ENCODE peak calls at places on chromosomes 11 and 22, in ten cellular contexts. N is cardiac fibroblast, U is RWPE1, V is lung, X is colonic mucosa, J is gastrocnemius medialis, Z is astrocyte of the spinal cord, C is neural crest cell, Q is right atrium auricular region, S is lower lobe of right lung. I is an unnamed sample.

GRCh38 chr11:67776834-67777530 is 102.6 kb upstream of the ALDH3B2 start:
- DNase-seq in X (no peak), S (no peak), J (no peak), V (no peak), N (no peak), Z (no peak), C (no peak), U (no peak), Q (no peak), I (no peak)

GRCh38 chr11:492416-493226 is 14.4 kb downstream of the RNH1 start:
- DNase-seq in C (no peak), S (no peak), V (no peak), X (no peak), Q (no peak), N (no peak), J (no peak), Z (no peak), U (no peak), I (no peak)

GRCh38 chr11:88411265-88411664 is 73.7 kb upstream of the CTSC start:
- DNase-seq in Z (peak), C (no peak), U (peak), V (no peak), N (peak), Q (no peak), J (no peak), S (no peak), X (no peak), I (peak)

GRCh38 chr11:86803641-86804040 is 3.3 kb downstream of the PRSS23 start:
- DNase-seq in Q (no peak), V (no peak), X (no peak), N (peak), U (no peak), J (no peak), S (no peak), C (no peak), Z (no peak), I (no peak)

GRCh38 chr11:72673284-72673942 is 809 bp downstream of the PDE2A start:
- DNase-seq in Z (no peak), S (no peak), N (no peak), C (no peak), Q (no peak), U (no peak), V (no peak), J (no peak), X (no peak), I (no peak)

GRCh38 chr22:48796295-48797015 is 1031.2 kb downstream of the BRD1 start:
- DNase-seq in Q (no peak), N (no peak), J (no peak), Z (no peak), X (no peak), V (no peak), C (no peak), U (no peak), S (no peak), I (no peak)

GRCh38 chr11:40274017-40274416 is 1185.4 kb downstream of the LRRC4C start:
- DNase-seq in V (no peak), J (no peak), Z (peak), Q (no peak), C (no peak), U (no peak), N (no peak), X (no peak), S (no peak), I (no peak)

GRCh38 chr11:326592-326841 is 5.9 kb upstream of the IFITM3 start:
- DNase-seq in U (no peak), C (no peak), S (no peak), X (no peak), Z (no peak), J (no peak), V (no peak), N (no peak), Q (no peak), I (no peak)

GRCh38 chr11:2769779-2770555 is 70.2 kb upstream of the KCNQ1OT1 start:
- DNase-seq in S (peak), Z (no peak), U (no peak), X (peak), V (peak), Q (peak), J (no peak), N (no peak), C (no peak), I (no peak)

GRCh38 chr11:6576471-6577373 is 26.7 kb downstream of the RRP8 start:
- DNase-seq in Q (no peak), C (no peak), S (no peak), V (no peak), N (peak), U (no peak), X (no peak), J (no peak), Z (peak), I (no peak)

GRCh38 chr11:120573756-120574354 is 62.3 kb downstream of the GRIK4 start:
- DNase-seq in Z (no peak), S (no peak), J (no peak), N (no peak), Q (no peak), U (no peak), X (no peak), V (no peak), C (no peak), I (no peak)

GRCh38 chr11:15888596-15889345 is 467.6 kb downstream of the SOX6 start:
- DNase-seq in S (no peak), V (no peak), C (no peak), U (no peak), N (no peak), X (no peak), J (no peak), Q (no peak), Z (no peak), I (no peak)

GRCh38 chr11:122707111-122707510 is 51.6 kb downstream of the UBASH3B start:
- DNase-seq in V (no peak), J (no peak), S (no peak), Z (no peak), Q (no peak), X (no peak), U (no peak), N (no peak), C (no peak), I (no peak)

GRCh38 chr22:19876941-19877625 is 22.4 kb upstream of the GNB1L start:
- DNase-seq in X (no peak), V (no peak), Q (no peak), J (no peak), S (peak), U (no peak), Z (no peak), N (no peak), C (no peak), I (no peak)

GRCh38 chr22:48488149-48488551 is 1339.5 kb downstream of the BRD1 start:
- DNase-seq in Q (no peak), V (no peak), C (no peak), N (no peak), S (no peak), Z (no peak), J (no peak), U (no peak), X (no peak), I (no peak)

GRCh38 chr11:1227551-1228182 is 4.8 kb downstream of the MUC5B start:
- DNase-seq in Q (no peak), Z (no peak), C (no peak), U (no peak), X (peak), J (no peak), N (no peak), S (peak), V (no peak), I (no peak)

GRCh38 chr11:77109236-77110019 is 6.8 kb downstream of the OMP start:
- DNase-seq in C (no peak), N (peak), U (no peak), V (no peak), S (no peak), X (no peak), J (no peak), Z (peak), Q (no peak), I (no peak)

GRCh38 chr11:75028321-75029097 is 39.8 kb downstream of the NEU3 start:
- DNase-seq in N (no peak), U (no peak), Z (no peak), V (peak), X (no peak), C (no peak), J (no peak), Q (no peak), S (no peak), I (no peak)

GRCh38 chr11:92531051-92531747 is 306.6 kb downstream of the FAT3 start:
- DNase-seq in X (no peak), V (no peak), J (no peak), Z (no peak), Q (no peak), U (no peak), C (no peak), N (no peak), S (no peak), I (no peak)

GRCh38 chr22:24178502-24179440 is 2.5 kb upstream of the SUSD2 start:
- DNase-seq in S (no peak), Q (no peak), V (no peak), U (no peak), X (no peak), J (no peak), Z (no peak), C (no peak), N (peak), I (no peak)

GRCh38 chr22:49236541-49237075 is 591.1 kb downstream of the BRD1 start:
- DNase-seq in J (no peak), X (no peak), Q (peak), C (no peak), U (no peak), N (no peak), Z (no peak), S (no peak), V (peak), I (no peak)

GRCh38 chr22:19961868-19962245 is 20.2 kb upstream of the TXNRD2 start:
- DNase-seq in C (no peak), Q (no peak), N (no peak), V (no peak), S (no peak), Z (no peak), X (no peak), J (no peak), U (no peak), I (no peak)

GRCh38 chr11:13962562-13963168 is at the start of gene SPON1:
- DNase-seq in C (peak), Z (peak), S (peak), Q (no peak), X (peak), V (peak), N (no peak), U (no peak), J (no peak), I (no peak)

GRCh38 chr11:57567210-57567511 is 311 bp downstream of the UBE2L6 start:
- DNase-seq in X (peak), Q (no peak), J (no peak), Z (peak), U (peak), V (no peak), S (no peak), N (peak), C (no peak), I (no peak)

GRCh38 chr22:40642316-40642715 is 5.8 kb upstream of the MRTFA start:
- DNase-seq in J (no peak), Q (no peak), Z (no peak), N (no peak), S (no peak), U (no peak), X (no peak), V (no peak), C (no peak), I (no peak)

DNA sequence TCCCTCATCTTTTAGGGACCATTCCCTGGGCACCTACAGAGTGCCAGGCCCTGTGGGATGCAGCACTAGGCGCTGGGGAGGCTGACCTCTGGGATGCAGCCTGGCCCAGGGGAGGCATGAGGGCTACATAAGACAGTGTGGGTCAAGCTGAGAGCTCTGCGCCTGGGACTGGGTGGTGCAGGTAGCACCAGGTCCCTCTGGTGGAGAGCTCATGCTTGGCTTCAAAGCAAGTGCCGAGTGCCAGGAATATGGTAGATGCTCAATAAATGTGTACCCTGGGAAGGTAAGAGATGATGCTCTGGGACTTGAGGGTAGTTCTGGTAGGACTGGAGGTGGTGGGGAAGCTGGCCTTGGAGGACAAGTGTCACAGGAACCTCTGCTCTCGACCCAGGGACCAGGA is 2.0 kb upstream of the MPPED1 start:
- DNase-seq in V (no peak), Z (no peak), Q (no peak), S (peak), C (no peak), U (no peak), J (no peak), N (no peak), X (no peak), I (no peak)
- TF ChIP-seq CTCF in V (no peak), Z (no peak), Q (no peak), S (no peak), C (no peak), U (no peak), J (no peak), N (no peak), X (no peak), I (no peak)

GRCh38 chr11:132123854-132124835 is 753.7 kb downstream of the NTM start:
- DNase-seq in J (no peak), C (no peak), Q (no peak), V (no peak), U (no peak), X (no peak), S (no peak), N (no peak), Z (no peak), I (no peak)
- TF ChIP-seq CTCF in J (no peak), C (peak), Q (no peak), V (no peak), U (no peak), X (no peak), S (no peak), N (peak), Z (no peak), I (peak)

GRCh38 chr22:35589071-35589735 is 27.9 kb downstream of the MB start:
- DNase-seq in J (peak), U (peak), S (no peak), N (peak), C (no peak), X (no peak), Z (peak), V (peak), Q (peak), I (peak)

GRCh38 chr22:35587447-35587870 is 29.7 kb downstream of the MB start:
- DNase-seq in V (peak), Z (no peak), Q (peak), S (peak), U (no peak), C (no peak), X (no peak), J (peak), N (no peak), I (no peak)

GRCh38 chr22:35586771-35587170 is 30.4 kb downstream of the MB start:
- DNase-seq in N (no peak), C (no peak), J (no peak), Z (no peak), X (no peak), V (no peak), U (no peak), S (no peak), Q (no peak), I (no peak)

GRCh38 chr22:35589736-35590079 is 27.4 kb downstream of the MB start:
- DNase-seq in S (no peak), Z (no peak), J (no peak), Q (no peak), N (no peak), C (no peak), X (no peak), U (no peak), V (no peak), I (no peak)

GRCh38 chr22:35587896-35588295 is 29.2 kb downstream of the MB start:
- DNase-seq in S (no peak), N (no peak), V (no peak), Z (no peak), X (no peak), C (no peak), Q (no peak), J (no peak), U (no peak), I (no peak)
- TF ChIP-seq CTCF in S (no peak), N (no peak), V (no peak), Z (no peak), X (no peak), C (no peak), Q (no peak), J (no peak), U (no peak), I (no peak)

GRCh38 chr11:64241430-64242153 is 697 bp downstream of the FKBP2 start:
- DNase-seq in S (peak), Q (peak), V (peak), C (peak), Z (no peak), J (peak), X (peak), U (peak), N (peak), I (peak)
- TF ChIP-seq CTCF in S (peak), Q (no peak), V (no peak), C (no peak), Z (no peak), J (peak), X (no peak), U (no peak), N (no peak), I (no peak)

DNA sequence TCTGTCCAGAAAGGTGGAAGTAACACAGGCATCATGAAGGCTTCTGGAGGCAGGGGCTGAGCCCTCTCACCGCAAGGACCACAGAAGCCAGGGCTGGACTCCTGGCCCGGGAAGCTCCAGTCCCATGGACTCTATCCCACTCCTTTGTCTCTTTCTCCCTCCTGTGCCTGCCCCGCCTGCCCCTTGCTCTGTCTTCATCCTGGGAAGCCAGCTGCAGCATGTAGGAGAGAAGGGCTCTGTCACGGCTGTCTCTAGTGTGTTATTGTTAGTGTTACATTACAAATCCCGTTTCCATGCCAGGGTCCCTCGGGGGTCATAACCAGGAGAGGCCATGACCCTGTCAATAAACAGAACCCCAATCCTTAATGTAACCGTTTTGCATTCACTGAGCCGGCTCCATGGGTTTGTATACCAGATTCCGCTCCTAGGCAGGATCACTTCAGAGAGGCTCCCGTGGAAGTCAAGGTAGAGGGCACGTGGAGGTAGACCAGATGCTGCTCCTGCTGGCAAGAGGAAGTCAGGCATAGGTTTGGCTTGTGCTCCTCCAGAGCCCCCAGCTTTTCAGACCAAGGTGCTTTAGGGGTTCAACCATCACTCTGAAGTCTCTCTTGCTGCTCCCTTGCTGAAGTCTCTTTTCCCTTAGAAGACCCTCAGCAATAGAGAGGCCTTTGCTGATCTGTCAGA is 293.2 kb downstream of the ETS1 start:
- DNase-seq in V (no peak), S (no peak), N (no peak), X (no peak), U (no peak), J (no peak), Z (no peak), Q (no peak), C (no peak), I (no peak)
- TF ChIP-seq CTCF in V (no peak), S (no peak), N (no peak), X (no peak), U (no peak), J (no peak), Z (no peak), Q (no peak), C (no peak), I (no peak)

GRCh38 chr11:65934014-65934413 is 11.3 kb upstream of the TSGA10IP start:
- DNase-seq in Q (no peak), X (no peak), J (no peak), Z (no peak), N (no peak), S (no peak), V (no peak), C (no peak), U (no peak), I (no peak)

GRCh38 chr11:65927904-65928397 is 8.7 kb downstream of the DRAP1 start:
- DNase-seq in N (no peak), X (peak), S (peak), Z (no peak), V (peak), J (no peak), Q (no peak), C (no peak), U (no peak), I (no peak)

GRCh38 chr11:65932558-65932919 is 12.7 kb upstream of the TSGA10IP start:
- DNase-seq in J (no peak), V (no peak), S (no peak), Q (no peak), N (peak), Z (no peak), X (no peak), U (no peak), C (no peak), I (no peak)

GRCh38 chr11:65928667-65929066 is 9.4 kb downstream of the DRAP1 start:
- DNase-seq in X (no peak), S (no peak), V (no peak), J (no peak), Q (no peak), U (no peak), Z (no peak), N (no peak), C (no peak), I (no peak)

DNA sequence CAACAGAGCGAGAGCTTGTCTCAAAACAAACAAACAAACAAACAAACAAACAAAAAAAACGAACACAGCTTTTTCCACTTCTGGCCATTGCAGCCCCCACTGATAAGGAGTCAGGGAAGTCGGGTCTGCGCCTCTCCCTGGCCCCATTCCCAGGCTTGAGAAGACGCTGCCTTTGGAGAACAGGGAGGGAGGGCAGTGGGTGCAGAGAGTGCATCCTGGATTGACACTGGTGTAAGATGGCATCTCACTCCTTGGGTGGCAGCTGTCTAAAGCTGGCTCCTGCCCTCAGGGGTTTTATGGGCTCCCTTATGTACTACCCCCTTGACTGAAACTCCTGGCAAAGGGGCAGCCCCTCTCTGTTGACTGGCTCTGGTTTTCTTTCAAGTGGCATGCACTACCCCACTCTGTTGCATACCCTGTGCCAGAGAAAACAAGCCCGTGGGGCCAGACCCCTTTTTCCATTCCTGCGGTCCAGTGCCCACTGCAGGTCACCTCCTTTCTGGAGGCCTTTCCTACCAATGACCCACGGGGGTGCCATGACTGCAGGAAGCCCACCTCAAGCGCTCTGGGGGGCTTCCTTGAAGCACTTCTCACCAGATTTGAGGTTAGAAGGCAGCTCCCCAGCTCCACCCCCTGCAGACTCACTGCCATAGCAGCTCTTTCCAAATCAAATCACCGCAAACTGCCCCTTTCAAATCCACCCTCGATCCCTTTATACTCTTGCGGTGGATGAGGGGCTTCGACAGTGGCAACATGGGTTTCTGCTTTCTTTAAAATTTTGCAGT is 12.7 kb downstream of the DRAP1 start:
- DNase-seq in U (no peak), Q (no peak), N (peak), Z (no peak), C (no peak), X (no peak), V (no peak), J (no peak), S (no peak), I (no peak)
- TF ChIP-seq CTCF in U (no peak), Q (no peak), N (no peak), Z (peak), C (no peak), X (no peak), V (no peak), J (no peak), S (no peak), I (peak)

DNA sequence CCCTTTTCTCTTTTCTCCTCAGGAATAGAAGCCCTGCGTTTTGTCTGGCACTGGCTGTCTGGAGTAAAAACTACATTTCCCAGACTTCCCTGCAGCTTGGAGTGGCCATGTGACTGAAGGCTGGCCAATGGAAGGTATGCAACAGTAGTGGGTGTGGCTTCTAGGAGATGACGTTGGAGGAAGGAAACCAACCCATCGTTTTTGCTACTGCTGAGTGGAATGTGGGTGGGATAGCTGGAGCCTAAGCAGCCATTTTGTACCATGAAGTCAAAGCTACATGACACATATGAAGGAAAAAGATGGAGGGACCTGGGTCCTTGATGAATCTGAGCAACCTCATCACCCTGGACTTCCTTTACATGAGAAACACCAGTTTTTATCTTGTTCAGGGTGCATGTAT is 19.6 kb downstream of the FGF3 start:
- DNase-seq in S (no peak), J (no peak), N (peak), V (no peak), Z (no peak), U (peak), Q (no peak), X (peak), C (no peak), I (no peak)
- TF ChIP-seq CTCF in S (no peak), J (no peak), N (no peak), V (no peak), Z (no peak), U (no peak), Q (no peak), X (no peak), C (no peak), I (no peak)

GRCh38 chr11:134939905-134940304 is 527.9 kb upstream of the B3GAT1 start:
- DNase-seq in X (no peak), S (no peak), U (no peak), Q (no peak), V (no peak), N (no peak), J (no peak), C (peak), Z (no peak), I (no peak)
- TF ChIP-seq CTCF in X (no peak), S (no peak), U (no peak), Q (no peak), V (no peak), N (no peak), J (no peak), C (peak), Z (peak), I (no peak)